ENCODE peak calls at places on chromosomes 16 and 17, in six cellular contexts. S is A549, Z is epithelial cell of esophagus, C is psoas muscle, Y is keratinocyte, I is fibroblast of lung. F is an unnamed sample.

GRCh38 chr17:30398328-30399041 is 19.8 kb downstream of the CPD start:
- DNase-seq in Y (no peak), C (no peak), S (no peak), Z (no peak), I (no peak), F (no peak)

GRCh38 chr17:48520631-48521045 is 10.2 kb downstream of the HOXB1 start:
- DNase-seq in I (peak), Z (no peak), Y (no peak), S (peak), C (no peak), F (no peak)

GRCh38 chr17:57747221-57748017 is 2.3 kb upstream of the CCDC182 start:
- DNase-seq in I (peak), S (peak), C (no peak), Y (peak), Z (peak), F (peak)

GRCh38 chr17:28499366-28499668 is 6.8 kb upstream of the FOXN1 start:
- DNase-seq in S (no peak), C (no peak), Z (no peak), I (no peak), Y (no peak), F (no peak)

GRCh38 chr17:40313660-40314556 is 4.9 kb downstream of the RARA start:
- DNase-seq in I (no peak), Z (peak), C (peak), Y (no peak), S (peak), F (no peak)

GRCh38 chr16:11418506-11418905 is 73.2 kb downstream of the RMI2 start:
- DNase-seq in I (no peak), S (no peak), Z (no peak), Y (no peak), C (no peak), F (no peak)

GRCh38 chr17:65102788-65103187 is 34.4 kb upstream of the RGS9 start:
- DNase-seq in Z (no peak), Y (no peak), C (no peak), I (no peak), S (no peak), F (no peak)

GRCh38 chr16:31201511-31202401 is 804 bp downstream of the PYCARD start:
- DNase-seq in Z (peak), C (peak), S (no peak), I (peak), Y (no peak), F (no peak)

GRCh38 chr16:15521390-15521757 is 87.0 kb downstream of the BMERB1 start:
- DNase-seq in S (no peak), Y (no peak), Z (no peak), C (no peak), I (no peak), F (no peak)

GRCh38 chr16:85491798-85492616 is 121.1 kb upstream of the GSE1 start:
- DNase-seq in Z (peak), C (peak), Y (no peak), S (no peak), I (peak), F (no peak)

GRCh38 chr16:8848939-8849391 is 19.8 kb downstream of the CARHSP1 start:
- DNase-seq in I (peak), C (no peak), Z (peak), S (no peak), Y (no peak), F (no peak)

GRCh38 chr17:82936768-82937171 is 96.9 kb upstream of the ZNF750 start:
- DNase-seq in Z (no peak), Y (no peak), I (no peak), C (peak), S (no peak), F (no peak)

GRCh38 chr16:537415-538335 is 10.2 kb downstream of the CAPN15 start:
- DNase-seq in C (no peak), Z (no peak), S (no peak), I (no peak), Y (no peak), F (no peak)
- TF ChIP-seq CTCF in C (no peak), Z (no peak), S (peak), I (no peak), Y (peak), F (peak)

GRCh38 chr17:44967907-44968224 is 237 bp downstream of the C1QL1 start:
- DNase-seq in Z (no peak), S (no peak), Y (no peak), C (no peak), I (no peak), F (no peak)
- H3K4me3 ChIP-seq in Z (no peak), S (peak), Y (no peak), C (no peak), I (no peak), F (no peak)

DNA sequence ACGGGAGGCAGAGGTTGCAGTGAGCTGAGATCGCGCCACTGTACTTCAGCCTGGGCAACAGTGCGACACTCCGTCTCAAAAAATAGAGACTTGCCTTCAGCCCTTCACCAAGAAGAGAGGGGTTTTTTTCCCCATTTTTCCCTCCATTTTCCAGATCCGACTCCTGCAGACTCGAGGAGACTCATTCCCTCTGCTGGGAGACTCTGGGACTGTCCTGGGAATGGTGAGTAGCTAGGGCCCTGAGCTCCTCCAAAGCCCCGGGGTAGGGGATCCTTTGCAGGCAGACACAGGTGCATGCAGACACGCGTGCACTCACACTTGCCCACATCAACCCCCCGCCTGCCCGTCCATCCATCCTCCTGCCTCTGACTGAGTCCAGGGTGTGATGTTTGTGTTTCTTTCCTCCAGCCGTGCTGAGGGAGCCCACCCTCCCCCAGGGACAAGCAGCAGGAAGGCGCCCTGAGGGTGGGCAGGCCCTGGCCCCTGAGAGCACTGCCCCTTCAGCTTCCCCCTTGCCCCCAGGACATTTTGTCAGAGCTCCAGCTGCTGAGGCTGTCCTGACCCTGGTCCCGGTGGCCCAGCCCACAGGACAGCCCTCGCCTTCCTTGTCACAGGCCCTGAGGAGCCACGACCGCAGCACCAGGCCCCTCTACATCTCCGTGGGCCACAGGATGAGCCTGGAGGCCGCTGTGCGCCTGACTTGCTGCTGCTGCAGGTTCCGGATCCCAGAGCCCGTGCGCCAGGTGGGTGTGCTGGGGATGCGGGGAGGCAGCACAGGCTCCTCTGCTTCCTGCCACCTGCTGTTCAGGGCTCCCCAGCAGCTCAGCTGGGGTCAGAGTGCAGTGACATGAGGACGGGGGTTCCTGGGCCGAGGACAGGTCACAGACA is 10.2 kb downstream of the ENDOV start:
- DNase-seq in S (no peak), Y (no peak), C (peak), I (no peak), Z (no peak), F (no peak)
- TF ChIP-seq CTCF in S (no peak), Y (no peak), C (no peak), I (no peak), Z (no peak), F (peak)

DNA sequence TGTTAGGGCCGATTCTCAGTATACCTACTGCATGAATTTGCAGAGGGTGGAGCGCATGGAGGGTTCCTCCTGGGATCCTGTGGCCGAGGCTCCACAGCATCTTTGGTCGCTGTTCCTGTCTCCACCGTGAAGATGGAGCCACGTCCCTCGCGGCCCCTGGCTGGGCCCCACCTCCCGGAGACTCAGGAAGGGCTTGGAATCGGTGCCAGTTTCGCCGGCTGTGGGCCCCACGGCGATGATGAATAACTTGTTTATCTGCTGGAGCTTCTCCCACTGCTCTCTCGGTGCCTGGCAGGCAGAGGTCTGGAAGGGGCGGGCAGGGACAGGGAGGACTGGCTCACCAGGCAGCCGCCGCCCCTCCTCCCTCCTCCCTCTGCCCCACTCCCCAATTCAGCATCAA is 8.1 kb downstream of the SLC5A11 start:
- DNase-seq in I (peak), Z (peak), S (peak), Y (no peak), C (no peak), F (peak)
- H3K4me3 ChIP-seq in I (no peak), Z (no peak), S (peak), Y (no peak), C (no peak), F (no peak)

GRCh38 chr16:27671410-27671809 is 121.5 kb downstream of the KATNIP start:
- DNase-seq in Y (no peak), C (no peak), S (peak), Z (peak), I (no peak), F (no peak)
- TF ChIP-seq CTCF in Y (peak), C (no peak), S (no peak), Z (peak), I (no peak), F (no peak)

GRCh38 chr17:39237586-39237985 is 11.8 kb upstream of the STAC2 start:
- DNase-seq in I (no peak), C (no peak), S (no peak), Y (no peak), Z (no peak), F (no peak)

GRCh38 chr17:39240631-39241030 is 14.9 kb upstream of the STAC2 start:
- DNase-seq in C (no peak), Y (no peak), Z (no peak), I (no peak), S (no peak), F (no peak)

GRCh38 chr17:39236981-39237441 is 11.3 kb upstream of the STAC2 start:
- DNase-seq in C (no peak), S (no peak), Y (no peak), I (no peak), Z (no peak), F (no peak)

GRCh38 chr17:39236383-39236927 is 10.7 kb upstream of the STAC2 start:
- DNase-seq in Y (no peak), I (no peak), C (no peak), Z (no peak), S (no peak), F (no peak)

DNA sequence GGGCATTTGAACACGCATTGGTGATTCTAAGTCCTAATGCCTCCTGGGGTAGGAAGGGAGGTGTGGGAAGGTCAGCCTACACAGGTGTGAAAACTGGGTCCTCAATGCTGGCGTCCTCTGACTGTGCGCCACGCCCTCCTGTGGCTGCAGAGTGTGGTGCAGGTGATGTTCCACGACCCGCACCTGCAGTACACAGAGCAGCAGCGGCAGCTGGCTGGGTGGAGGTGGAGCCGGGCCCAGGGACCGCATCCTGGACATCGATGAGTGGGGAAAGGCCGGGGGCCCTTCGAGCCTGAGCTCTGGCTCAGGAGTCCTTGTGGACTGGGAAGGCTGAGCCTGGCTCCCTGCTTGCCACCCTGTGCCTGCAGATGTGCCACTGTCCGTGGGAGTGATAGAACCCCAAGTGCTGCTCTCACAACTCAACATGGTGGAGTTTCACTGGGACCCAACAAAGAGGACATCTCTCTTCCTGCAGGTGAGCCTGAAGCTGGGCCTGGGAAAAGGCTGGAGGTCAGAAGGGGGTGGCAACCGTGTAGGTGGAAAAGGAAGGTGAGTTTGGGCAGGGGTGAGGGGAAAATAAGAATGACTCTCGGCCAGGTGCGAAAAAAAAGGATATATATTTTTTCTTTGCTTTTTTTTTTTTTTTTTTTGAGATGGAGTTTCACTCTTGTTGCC is 14.0 kb upstream of the STAC2 start:
- DNase-seq in C (no peak), S (peak), I (no peak), Z (peak), Y (peak), F (no peak)
- H3K4me3 ChIP-seq in C (no peak), S (no peak), I (no peak), Z (no peak), Y (no peak), F (no peak)

DNA sequence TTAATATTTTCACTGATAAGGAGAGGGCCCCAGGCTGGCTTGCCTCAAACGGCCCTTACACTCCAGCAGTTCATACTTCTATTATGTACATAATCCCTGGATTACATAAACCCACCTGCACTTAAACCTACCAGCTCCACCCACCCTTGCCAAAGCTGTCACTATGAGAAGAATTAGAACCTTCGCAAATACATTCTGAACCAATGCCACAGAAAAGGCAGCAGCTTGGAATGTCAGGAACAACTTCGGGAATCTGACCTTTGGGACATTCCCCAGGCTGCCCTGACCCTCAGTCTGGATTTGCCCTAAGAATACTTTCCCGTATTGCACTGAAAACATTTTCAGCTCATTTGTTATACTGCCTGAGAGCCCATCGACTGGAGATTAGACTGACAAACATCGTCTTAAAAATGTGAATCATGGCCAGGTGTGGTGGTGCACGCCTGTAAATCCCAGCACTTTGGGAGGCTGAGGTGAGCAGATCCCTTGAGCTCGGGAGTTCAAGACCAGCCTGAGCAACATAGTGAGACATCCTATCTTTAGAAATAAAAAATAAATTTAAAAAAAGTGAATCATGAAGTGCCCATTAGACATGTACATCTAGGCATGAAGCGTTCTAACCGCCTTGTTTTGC is 21.0 kb upstream of the SEC14L1 start:
- DNase-seq in S (no peak), Z (no peak), Y (no peak), C (no peak), I (no peak), F (peak)
- TF ChIP-seq CTCF in S (no peak), Z (no peak), Y (no peak), C (no peak), I (no peak), F (no peak)

GRCh38 chr17:32265192-32265895 is at the start of gene RHBDL3:
- DNase-seq in I (no peak), C (no peak), Y (no peak), S (no peak), Z (no peak), F (no peak)
- H3K4me3 ChIP-seq in I (peak), C (peak), Y (peak), S (peak), Z (peak), F (peak)

F was measured in retinal pigment epithelial cell.